ENCODE peak calls at places on chromosomes 7 and 10, in eight cellular contexts. C is AG04450; K is CD8-positive, alpha-beta T cell; S is fibroblast of lung; R is esophagus squamous epithelium; L is H9; F is colonic mucosa; M is small intestine. O is an unnamed sample. For H3K27me3, the result is how much of the 10 kb centered on the place peaks cover.

GRCh38 chr7:131305152-131305551 is 22.5 kb upstream of the MKLN1 start:
- DNase-seq in C (no peak), K (no peak), S (no peak), R (no peak), L (no peak), F (no peak), M (no peak), O (no peak)

GRCh38 chr7:138756591-138757222 is 41.1 kb upstream of the TMEM213 start:
- DNase-seq in C (no peak), K (no peak), S (peak), R (no peak), L (no peak), F (no peak), M (no peak), O (no peak)

GRCh38 chr10:387949-388660 is 252.8 kb downstream of the ZMYND11 start:
- DNase-seq in C (no peak), K (no peak), S (no peak), R (no peak), L (no peak), F (peak), M (no peak), O (no peak)

GRCh38 chr10:131168238-131168875 is 143.2 kb downstream of the TCERG1L start:
- DNase-seq in C (no peak), K (no peak), S (no peak), R (no peak), L (peak), F (no peak), M (no peak), O (peak)

GRCh38 chr10:72756674-72757385 is 64.9 kb downstream of the MCU start:
- DNase-seq in C (no peak), K (no peak), S (peak), R (no peak), L (peak), F (no peak), M (no peak), O (no peak)

GRCh38 chr7:22005151-22005550 is 59.5 kb upstream of the CDCA7L start:
- DNase-seq in C (no peak), K (no peak), S (peak), R (no peak), L (no peak), F (no peak), M (no peak), O (no peak)

GRCh38 chr7:24502135-24502488 is 71.1 kb upstream of the PALS2 start:
- DNase-seq in C (no peak), K (no peak), S (no peak), R (no peak), L (no peak), F (no peak), M (no peak), O (no peak)

GRCh38 chr7:83827036-83827435 is 178.1 kb upstream of the SEMA3E start:
- DNase-seq in C (no peak), K (no peak), S (no peak), R (no peak), L (no peak), F (no peak), M (no peak), O (no peak)

GRCh38 chr10:69413221-69413865 is 3.4 kb downstream of the TACR2 start:
- DNase-seq in C (no peak), K (peak), S (peak), R (no peak), L (peak), F (no peak), M (no peak), O (peak)

GRCh38 chr7:130369831-130370230 is 10.5 kb upstream of the CPA1 start:
- DNase-seq in C (no peak), K (no peak), S (peak), R (no peak), L (no peak), F (no peak), M (no peak), O (peak)

GRCh38 chr10:64537931-64538330 is 1016.7 kb downstream of the REEP3 start:
- DNase-seq in C (no peak), K (no peak), S (no peak), R (no peak), L (no peak), F (no peak), M (no peak), O (no peak)

GRCh38 chr7:100677308-100678095 is 4.0 kb downstream of the GNB2 start:
- DNase-seq in C (no peak), K (no peak), S (no peak), R (no peak), L (no peak), F (no peak), M (no peak), O (peak)

GRCh38 chr10:5284311-5285057 is 80.3 kb upstream of the UCN3 start:
- DNase-seq in C (no peak), K (no peak), S (peak), R (no peak), L (no peak), F (no peak), M (no peak), O (no peak)

GRCh38 chr10:97508342-97508741 is 9.6 kb downstream of the UBTD1 start:
- DNase-seq in C (no peak), K (no peak), S (peak), R (no peak), L (no peak), F (no peak), M (no peak), O (peak)

GRCh38 chr10:75773139-75773801 is 341.8 kb downstream of the LRMDA start:
- DNase-seq in C (no peak), K (no peak), S (peak), R (no peak), L (no peak), F (no peak), M (no peak), O (no peak)

GRCh38 chr10:21172774-21173432 is 275.8 kb upstream of the NEBL start:
- DNase-seq in C (no peak), K (no peak), S (peak), R (no peak), L (peak), F (peak), M (no peak), O (no peak)

GRCh38 chr10:92850186-92850585 is 1.9 kb downstream of the EXOC6 start:
- DNase-seq in C (no peak), K (no peak), S (no peak), R (no peak), L (no peak), F (no peak), M (no peak), O (no peak)

GRCh38 chr7:24216576-24217116 is 67.3 kb upstream of the NPY start:
- DNase-seq in C (peak), K (no peak), S (peak), R (no peak), L (no peak), F (no peak), M (no peak), O (no peak)

GRCh38 chr10:7314068-7314646 is 96.7 kb downstream of the SFMBT2 start:
- DNase-seq in C (no peak), K (no peak), S (no peak), R (no peak), L (no peak), F (no peak), M (no peak), O (no peak)

GRCh38 chr7:157413881-157414701 is 77.3 kb downstream of the DNAJB6 start:
- DNase-seq in C (no peak), K (no peak), S (no peak), R (no peak), L (no peak), F (no peak), M (no peak), O (no peak)

GRCh38 chr7:132622081-132622480 is 45.8 kb upstream of the PLXNA4 start:
- DNase-seq in C (no peak), K (no peak), S (peak), R (no peak), L (no peak), F (no peak), M (no peak), O (no peak)

GRCh38 chr7:1867326-1867725 is 197.2 kb downstream of the ELFN1 start:
- DNase-seq in C (no peak), K (no peak), S (no peak), R (no peak), L (no peak), F (no peak), M (no peak), O (no peak)

GRCh38 chr10:3625959-3626751 is 158.9 kb downstream of the KLF6 start:
- DNase-seq in C (peak), K (no peak), S (peak), R (no peak), L (no peak), F (no peak), M (no peak), O (no peak)

GRCh38 chr10:65602182-65602865 is 1323.5 kb upstream of the LRRTM3 start:
- DNase-seq in C (no peak), K (no peak), S (no peak), R (no peak), L (no peak), F (no peak), M (no peak), O (no peak)

GRCh38 chr7:117020605-117021002 is 67.3 kb downstream of the ST7 start:
- DNase-seq in C (no peak), K (no peak), S (no peak), R (no peak), L (no peak), F (no peak), M (no peak), O (no peak)

GRCh38 chr7:4849390-4849789 is 12.4 kb downstream of the PAPOLB start:
- DNase-seq in C (no peak), K (peak), S (peak), R (no peak), L (no peak), F (no peak), M (peak), O (no peak)

GRCh38 chr10:98085238-98085637 is 49.2 kb upstream of the R3HCC1L start:
- DNase-seq in C (no peak), K (no peak), S (no peak), R (no peak), L (no peak), F (no peak), M (no peak), O (no peak)

GRCh38 chr7:51344406-51344805 is 27.8 kb upstream of the COBL start:
- DNase-seq in C (no peak), K (no peak), S (peak), R (no peak), L (no peak), F (no peak), M (peak), O (no peak)

GRCh38 chr7:42170724-42171123 is 66.3 kb downstream of the GLI3 start:
- DNase-seq in C (no peak), K (no peak), S (peak), R (no peak), L (no peak), F (no peak), M (no peak), O (no peak)

GRCh38 chr10:113362645-113363091 is 190.2 kb upstream of the HABP2 start:
- DNase-seq in C (no peak), K (no peak), S (peak), R (no peak), L (no peak), F (peak), M (no peak), O (no peak)

GRCh38 chr7:81725003-81725402 is 44.8 kb downstream of the HGF start:
- DNase-seq in C (peak), K (no peak), S (peak), R (no peak), L (no peak), F (no peak), M (no peak), O (no peak)

GRCh38 chr10:131746785-131747184 is 154.0 kb upstream of the PPP2R2D start:
- DNase-seq in C (no peak), K (no peak), S (no peak), R (no peak), L (no peak), F (no peak), M (no peak), O (no peak)

GRCh38 chr7:16114071-16114470 is 307.3 kb downstream of the CRPPA start:
- DNase-seq in C (no peak), K (no peak), S (no peak), R (no peak), L (no peak), F (no peak), M (no peak), O (no peak)

GRCh38 chr10:124612611-124613498 is 131.3 kb downstream of the FAM53B start:
- DNase-seq in C (no peak), K (peak), S (peak), R (no peak), L (peak), F (no peak), M (no peak), O (no peak)

GRCh38 chr7:122306320-122307227 is 2.0 kb upstream of the FEZF1 start:
- DNase-seq in C (no peak), K (no peak), S (no peak), R (no peak), L (peak), F (no peak), M (no peak), O (no peak)
- H3K27me3 ChIP-seq in C (half or more), K (under half), S (half or more), R (half or more), L (under half), F (half or more), M (under half), O (half or more)

GRCh38 chr10:1655367-1655766 is 82.0 kb downstream of the ADARB2 start:
- DNase-seq in C (no peak), K (no peak), S (no peak), R (no peak), L (no peak), F (no peak), M (peak), O (no peak)
- H3K27me3 ChIP-seq in C (under half), K (under half), S (under half), R (under half), L (under half), F (under half), M (under half), O (under half)

GRCh38 chr10:117553815-117554172 is 11.2 kb downstream of the EMX2 start:
- DNase-seq in C (no peak), K (no peak), S (no peak), R (no peak), L (no peak), F (no peak), M (no peak), O (peak)
- H3K27me3 ChIP-seq in C (half or more), K (under half), S (under half), R (under half), L (half or more), F (half or more), M (under half), O (under half)

GRCh38 chr10:129965418-129965793 is 1.3 kb upstream of the EBF3 start:
- DNase-seq in C (no peak), K (no peak), S (no peak), R (no peak), L (no peak), F (no peak), M (no peak), O (no peak)

GRCh38 chr10:129966831-129967578 is 2.9 kb upstream of the EBF3 start:
- DNase-seq in C (no peak), K (no peak), S (no peak), R (no peak), L (peak), F (no peak), M (no peak), O (peak)

GRCh38 chr10:129965940-129966339 is 1.9 kb upstream of the EBF3 start:
- DNase-seq in C (no peak), K (no peak), S (no peak), R (no peak), L (no peak), F (no peak), M (no peak), O (no peak)

GRCh38 chr10:129967579-129968019 is 3.5 kb upstream of the EBF3 start:
- DNase-seq in C (no peak), K (no peak), S (no peak), R (no peak), L (no peak), F (no peak), M (no peak), O (peak)

GRCh38 chr10:129966370-129966769 is 2.3 kb upstream of the EBF3 start:
- DNase-seq in C (no peak), K (no peak), S (no peak), R (no peak), L (no peak), F (no peak), M (no peak), O (no peak)
- H3K27me3 ChIP-seq in C (half or more), K (half or more), S (half or more), R (half or more), L (half or more), F (half or more), M (under half), O (half or more)

GRCh38 chr10:22475857-22476600 is 130.7 kb downstream of the SPAG6 start:
- DNase-seq in C (no peak), K (no peak), S (no peak), R (no peak), L (peak), F (no peak), M (no peak), O (no peak)
- H3K27me3 ChIP-seq in C (half or more), K (under half), S (under half), R (under half), L (half or more), F (under half), M (under half), O (half or more)

GRCh38 chr7:101987494-101987893 is 170.1 kb downstream of the CUX1 start:
- DNase-seq in C (no peak), K (no peak), S (no peak), R (no peak), L (no peak), F (no peak), M (no peak), O (no peak)
- H3K27me3 ChIP-seq in C (under half), K (under half), S (under half), R (under half), L (under half), F (under half), M (under half), O (under half)

DNA sequence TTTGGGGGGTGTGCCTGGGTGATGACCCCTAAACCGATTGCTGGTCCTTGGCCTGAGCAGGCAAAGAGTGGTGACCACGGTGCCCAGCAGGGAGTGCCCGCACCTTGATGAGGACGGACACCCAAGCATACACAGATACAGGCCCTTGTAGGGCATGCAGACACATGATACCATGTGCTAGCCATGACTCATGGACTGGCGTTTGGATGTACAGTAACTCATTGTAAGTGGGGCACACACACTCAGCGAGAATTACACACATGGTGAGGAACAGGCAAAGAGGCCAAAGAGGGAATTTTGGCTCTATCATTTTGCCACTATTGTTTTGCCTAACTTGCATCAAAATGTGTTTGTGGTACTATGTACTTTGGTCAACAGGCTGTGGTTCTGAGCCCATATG is 24.1 kb downstream of the KAZALD1 start:
- DNase-seq in C (no peak), K (no peak), S (no peak), R (no peak), L (no peak), F (no peak), M (no peak), O (no peak)
- H3K27me3 ChIP-seq in C (half or more), K (under half), S (under half), R (under half), L (under half), F (under half), M (under half), O (under half)

DNA sequence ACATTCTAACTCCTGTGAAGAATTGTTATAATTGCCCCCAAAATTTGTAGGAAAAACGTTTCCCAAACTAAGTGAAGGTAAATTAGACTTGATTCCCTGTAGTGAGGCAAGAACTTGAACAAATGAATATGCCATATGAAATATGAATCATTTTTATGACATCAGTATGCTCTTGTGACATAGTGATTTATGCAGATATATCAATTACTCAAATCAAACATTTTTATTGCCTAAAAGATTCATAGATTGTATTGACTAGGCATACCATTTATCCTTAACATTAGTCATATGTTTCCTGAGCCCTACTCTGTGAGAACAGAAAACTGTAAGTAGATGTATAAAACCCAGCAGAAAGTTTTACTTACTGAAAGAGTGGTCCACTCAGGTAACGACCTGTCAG is 245.6 kb downstream of the MALRD1 start:
- DNase-seq in C (no peak), K (no peak), S (no peak), R (no peak), L (no peak), F (no peak), M (peak), O (no peak)
- H3K27me3 ChIP-seq in C (under half), K (under half), S (under half), R (under half), L (under half), F (under half), M (under half), O (under half)

DNA sequence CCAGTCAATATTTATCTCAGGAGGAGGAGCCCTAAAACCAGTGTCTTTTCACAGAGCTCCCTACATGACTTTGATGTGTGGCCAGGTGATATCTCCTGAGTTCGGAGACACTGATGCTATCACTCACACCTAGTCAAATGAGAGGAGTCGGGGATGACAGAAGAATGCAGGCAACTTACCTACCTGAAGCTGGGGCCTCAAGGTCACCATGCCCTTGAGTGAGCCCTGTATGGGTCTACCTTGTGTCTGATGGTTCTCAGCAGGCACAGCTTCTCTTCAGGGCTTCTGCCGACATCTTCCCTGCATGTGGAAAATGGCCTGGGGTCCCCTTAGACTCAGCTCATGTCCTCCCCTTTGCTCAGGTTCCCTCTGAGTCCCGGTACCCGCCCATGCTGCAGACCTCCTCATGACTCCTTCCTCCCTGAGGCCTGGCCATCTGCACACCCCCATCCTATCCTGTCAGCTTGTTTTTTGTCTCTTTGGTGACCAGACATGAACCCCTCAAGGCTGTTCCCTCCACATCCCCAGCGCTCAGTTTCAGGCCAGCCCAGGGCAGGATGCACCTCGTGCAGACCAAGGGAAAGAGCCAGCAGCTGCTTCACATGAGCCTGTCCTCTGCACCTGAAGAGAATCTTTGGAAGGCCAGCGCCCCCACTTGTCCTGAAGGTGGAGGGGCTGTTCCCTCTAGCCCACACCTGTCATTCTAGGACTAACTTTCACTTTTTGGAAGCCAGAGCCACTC is 74.6 kb upstream of the GDF10 start:
- DNase-seq in C (no peak), K (no peak), S (no peak), R (no peak), L (peak), F (no peak), M (no peak), O (no peak)
- H3K27me3 ChIP-seq in C (under half), K (under half), S (under half), R (under half), L (under half), F (under half), M (under half), O (under half)